ENCODE peak calls at places on chromosomes 7 and 10, in eight cellular contexts. I is H9, N is WERI-Rb-1, Z is endothelial cell, H is PC-9, U is thoracic aorta, P is upper lobe of right lung, Q is fibroblast of mammary gland. A is an unnamed sample.

GRCh38 chr7:8491106-8491505 is 57.7 kb downstream of the NXPH1 start:
- DNase-seq in P (no peak), Q (no peak), U (no peak), H (peak; percentile 30), Z (no peak), I (no peak), N (no peak), A (no peak)

GRCh38 chr10:22597142-22597541 is 117.2 kb downstream of the PIP4K2A start:
- DNase-seq in Q (no peak), U (no peak), Z (no peak), H (no peak), P (no peak), I (no peak), N (no peak), A (no peak)

GRCh38 chr7:101733713-101734475 is 83.5 kb upstream of the CUX1 start:
- DNase-seq in H (no peak), U (no peak), Q (peak; percentile 14), I (peak; percentile 85), N (peak; percentile 66), P (peak; percentile 84), Z (no peak), A (no peak)

GRCh38 chr10:103666109-103666508 is 172.6 kb downstream of the NEURL1 start:
- DNase-seq in H (no peak), P (no peak), Q (peak; percentile 69), Z (peak; percentile 36), I (peak; percentile 64), U (no peak), N (peak; percentile 57), A (no peak)

GRCh38 chr10:59382831-59383295 is 20.5 kb upstream of the FAM13C start:
- DNase-seq in I (no peak), U (no peak), Q (peak; percentile 75), P (no peak), Z (no peak), H (no peak), N (no peak), A (no peak)

GRCh38 chr10:76303682-76304316 is 872.4 kb downstream of the LRMDA start:
- DNase-seq in P (peak; percentile 82), U (peak; percentile 41), N (peak; percentile 84), I (peak; percentile 80), H (no peak), Q (peak; percentile 84), Z (peak; percentile 70), A (peak; percentile 49)

GRCh38 chr10:117960345-117960744 is 86.4 kb downstream of the RAB11FIP2 start:
- DNase-seq in N (no peak), Q (peak; percentile 58), U (no peak), I (no peak), Z (no peak), H (no peak), P (no peak), A (no peak)

GRCh38 chr10:109866168-109866994 is 56.9 kb downstream of the XPNPEP1 start:
- DNase-seq in N (peak; percentile 14), H (no peak), Z (peak; percentile 28), Q (peak; percentile 11), U (no peak), P (no peak), I (no peak), A (no peak)

GRCh38 chr10:77564781-77565589 is 72.6 kb downstream of the KCNMA1 start:
- DNase-seq in N (no peak), U (no peak), Z (no peak), Q (peak; percentile 25), P (no peak), H (peak; percentile 79), I (peak; percentile 85), A (no peak)

DNA sequence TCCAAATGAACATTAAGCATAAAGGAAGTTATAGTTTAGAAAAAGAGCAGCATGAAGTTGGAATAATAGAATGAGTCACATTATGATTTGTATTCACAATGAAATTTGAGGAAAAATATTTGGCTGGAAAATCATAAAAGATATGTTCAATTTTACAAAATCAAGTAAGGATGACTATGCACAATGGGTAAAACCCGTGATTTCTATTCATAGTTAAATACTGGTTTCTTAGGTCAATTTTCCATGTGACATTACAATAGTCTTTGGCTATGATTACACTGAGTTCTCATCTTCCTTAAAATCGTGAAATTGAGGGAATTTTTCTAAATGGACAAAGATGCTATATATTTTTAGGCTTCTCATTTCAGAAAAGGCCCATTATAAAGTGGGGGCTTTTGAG is 17.4 kb upstream of the CCDC172 start:
- DNase-seq in Z (no peak), I (no peak), N (no peak), P (no peak), U (no peak), Q (no peak), H (no peak), A (no peak)
- TF ChIP-seq CTCF in Z (no peak), I (no peak), N (no peak), P (no peak), U (no peak), Q (no peak), H (no peak), A (no peak)

GRCh38 chr10:97399843-97400545 is 1.1 kb downstream of the RRP12 start:
- DNase-seq in Z (no peak), Q (peak; percentile 82), N (no peak), H (peak; percentile 66), I (no peak), U (no peak), P (no peak), A (no peak)

GRCh38 chr10:97401455-97401919 is 347 bp upstream of the RRP12 start:
- DNase-seq in P (no peak), I (peak; percentile 51), N (no peak), H (no peak), Z (no peak), Q (no peak), U (no peak), A (no peak)

GRCh38 chr10:97404044-97404443 is 2.9 kb upstream of the RRP12 start:
- DNase-seq in Z (no peak), U (no peak), Q (no peak), N (no peak), I (no peak), P (no peak), H (no peak), A (no peak)

GRCh38 chr10:97396056-97396455 is 5.1 kb downstream of the RRP12 start:
- DNase-seq in I (no peak), N (no peak), H (no peak), Q (no peak), P (no peak), Z (no peak), U (no peak), A (no peak)

GRCh38 chr10:97400665-97401454 is at the start of gene RRP12:
- DNase-seq in N (peak; percentile 90), Z (peak; percentile 80), Q (peak; percentile 98), H (peak; percentile 92), I (peak; percentile 96), P (peak; percentile 77), U (peak; percentile 91), A (peak; percentile 42)
- TF ChIP-seq CTCF in N (no peak), Z (no peak), Q (peak; percentile 5), H (no peak), I (peak; percentile 35), P (no peak), U (peak; percentile 19), A (peak; percentile 23)

DNA sequence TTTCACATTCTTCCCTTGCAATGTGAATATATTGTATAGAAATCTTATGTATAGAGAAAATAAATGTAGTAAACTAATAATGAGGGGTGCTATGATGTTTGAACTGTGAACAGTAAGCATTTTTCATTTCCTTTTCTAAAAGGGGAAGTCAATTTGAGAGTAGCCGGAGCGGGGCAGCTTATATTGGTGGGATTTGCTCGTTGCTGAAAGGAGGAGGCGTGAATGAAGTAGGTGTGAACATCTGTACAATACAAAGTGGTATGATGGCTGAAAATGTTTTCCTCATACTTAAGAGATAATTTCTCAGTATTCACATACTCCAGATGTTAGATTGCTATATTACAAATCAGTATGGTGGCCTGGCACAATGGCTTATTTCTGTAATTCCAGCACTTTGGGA is 87.1 kb downstream of the SRI start:
- DNase-seq in I (no peak), U (no peak), H (no peak), Z (no peak), N (no peak), P (no peak), Q (no peak), A (no peak)
- TF ChIP-seq CTCF in I (no peak), U (no peak), H (no peak), Z (no peak), N (no peak), P (no peak), Q (no peak), A (no peak)

GRCh38 chr10:101901340-101901739 is 57.7 kb upstream of the KCNIP2 start:
- DNase-seq in U (no peak), Q (no peak), H (no peak), Z (no peak), P (no peak), I (no peak), N (no peak), A (no peak)
- TF ChIP-seq CTCF in U (no peak), Q (no peak), H (no peak), Z (no peak), P (no peak), I (peak; percentile 40), N (no peak), A (no peak)

GRCh38 chr10:61987537-61987936 is 86.0 kb downstream of the ARID5B start:
- DNase-seq in Z (no peak), P (no peak), I (no peak), U (no peak), N (no peak), H (no peak), Q (no peak), A (no peak)
- TF ChIP-seq CTCF in Z (no peak), P (no peak), I (no peak), U (no peak), N (no peak), H (no peak), Q (no peak), A (no peak)

GRCh38 chr7:40763319-40764287 is 628.8 kb downstream of the SUGCT start:
- DNase-seq in N (no peak), H (no peak), I (no peak), P (no peak), U (no peak), Q (peak; percentile 14), Z (no peak), A (no peak)
- TF ChIP-seq CTCF in N (no peak), H (no peak), I (peak; percentile 32), P (no peak), U (no peak), Q (peak; percentile 22), Z (no peak), A (peak; percentile 7)

A was measured in progenitor cell of endocrine pancreas.